ENCODE peak calls at places on chromosomes 3 and 15, in six cellular contexts. X is heart left ventricle; D is right atrium auricular region; R is transverse colon; J is CD8-positive, alpha-beta memory T cell; P is stomach. O is an unnamed sample.

GRCh38 chr3:5016218-5017161 is 37.3 kb downstream of the BHLHE40 start:
- DNase-seq in X (peak; percentile 50), D (peak; percentile 84), R (peak; percentile 78), J (peak; percentile 28), P (peak; percentile 59), O (no peak)

GRCh38 chr15:68053701-68053996 is 466 bp upstream of the PIAS1 start:
- DNase-seq in X (no peak), D (no peak), R (no peak), J (no peak), P (no peak), O (no peak)

GRCh38 chr3:127443581-127444375 is 146.8 kb downstream of the TPRA1 start:
- DNase-seq in X (no peak), D (no peak), R (no peak), J (no peak), P (peak; percentile 17), O (no peak)

GRCh38 chr15:75306188-75306587 is 23.6 kb downstream of the GOLGA6D start:
- DNase-seq in X (no peak), D (no peak), R (no peak), J (no peak), P (no peak), O (no peak)

GRCh38 chr3:71454513-71455423 is 128.8 kb downstream of the FOXP1 start:
- DNase-seq in X (no peak), D (no peak), R (no peak), J (no peak), P (no peak), O (no peak)

GRCh38 chr3:16249336-16249735 is 15.4 kb downstream of the DPH3 start:
- DNase-seq in X (no peak), D (no peak), R (no peak), J (no peak), P (no peak), O (no peak)

GRCh38 chr3:41598804-41599481 is 363.0 kb downstream of the ULK4 start:
- DNase-seq in X (no peak), D (no peak), R (no peak), J (no peak), P (no peak), O (no peak)

GRCh38 chr3:186024210-186024609 is 84.7 kb downstream of the ETV5 start:
- DNase-seq in X (peak; percentile 30), D (peak; percentile 63), R (no peak), J (no peak), P (no peak), O (no peak)

GRCh38 chr15:60370804-60371700 is 26.7 kb downstream of the ANXA2 start:
- DNase-seq in X (peak; percentile 80), D (peak; percentile 94), R (peak; percentile 73), J (no peak), P (peak; percentile 78), O (peak; percentile 91)

DNA sequence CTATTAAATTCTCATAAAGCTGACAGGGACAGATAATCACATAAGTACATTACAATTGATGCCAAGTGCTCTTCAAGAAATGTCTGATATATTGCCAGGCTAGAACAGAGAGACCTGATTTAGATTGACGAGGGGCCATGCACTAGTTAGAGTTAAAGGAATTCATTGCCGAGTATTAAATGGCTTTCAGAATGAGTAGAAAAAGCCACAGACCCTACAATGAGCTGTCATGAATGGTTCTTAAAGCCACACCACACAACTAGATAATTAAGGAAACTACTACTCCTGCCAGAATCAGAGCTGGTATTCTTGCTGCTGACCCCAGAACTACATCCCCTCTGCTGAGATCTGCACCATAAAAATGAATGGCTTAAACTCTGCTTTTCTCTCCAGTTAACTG is 250.1 kb upstream of the MME start:
- DNase-seq in X (no peak), D (no peak), R (no peak), J (no peak), P (no peak), O (no peak)
- H3K4me3 ChIP-seq in X (no peak overlapping the region), D (no peak overlapping the region), R (no peak overlapping the region), J (no peak overlapping the region), P (no peak overlapping the region), O (no peak overlapping the region)

GRCh38 chr3:52052831-52053306 is 3.5 kb downstream of the DUSP7 start:
- DNase-seq in X (peak; percentile 95), D (peak; percentile 94), R (peak; percentile 83), J (peak; percentile 59), P (peak; percentile 83), O (peak; percentile 66)
- H3K4me3 ChIP-seq in X (peak overlapping the region; percentile 94), D (no peak overlapping the region), R (peak overlapping the region; percentile 34), J (peak overlapping the region; percentile 66), P (peak overlapping the region; percentile 68), O (no peak overlapping the region)

GRCh38 chr3:187743195-187744141 is 1.8 kb downstream of the BCL6 start:
- DNase-seq in X (peak; percentile 76), D (no peak), R (peak; percentile 66), J (no peak), P (peak; percentile 63), O (peak; percentile 64)

GRCh38 chr3:187744169-187745151 is 808 bp downstream of the BCL6 start:
- DNase-seq in X (peak; percentile 70), D (no peak), R (peak; percentile 64), J (peak; percentile 47), P (peak; percentile 58), O (peak; percentile 60)

GRCh38 chr3:187741403-187742350 is 3.6 kb downstream of the BCL6 start:
- DNase-seq in X (peak; percentile 69), D (no peak), R (peak; percentile 80), J (peak; percentile 62), P (peak; percentile 72), O (peak; percentile 67)

GRCh38 chr3:187740446-187741399 is 4.5 kb downstream of the BCL6 start:
- DNase-seq in X (peak; percentile 74), D (no peak), R (peak; percentile 76), J (peak; percentile 60), P (peak; percentile 69), O (peak; percentile 61)

DNA sequence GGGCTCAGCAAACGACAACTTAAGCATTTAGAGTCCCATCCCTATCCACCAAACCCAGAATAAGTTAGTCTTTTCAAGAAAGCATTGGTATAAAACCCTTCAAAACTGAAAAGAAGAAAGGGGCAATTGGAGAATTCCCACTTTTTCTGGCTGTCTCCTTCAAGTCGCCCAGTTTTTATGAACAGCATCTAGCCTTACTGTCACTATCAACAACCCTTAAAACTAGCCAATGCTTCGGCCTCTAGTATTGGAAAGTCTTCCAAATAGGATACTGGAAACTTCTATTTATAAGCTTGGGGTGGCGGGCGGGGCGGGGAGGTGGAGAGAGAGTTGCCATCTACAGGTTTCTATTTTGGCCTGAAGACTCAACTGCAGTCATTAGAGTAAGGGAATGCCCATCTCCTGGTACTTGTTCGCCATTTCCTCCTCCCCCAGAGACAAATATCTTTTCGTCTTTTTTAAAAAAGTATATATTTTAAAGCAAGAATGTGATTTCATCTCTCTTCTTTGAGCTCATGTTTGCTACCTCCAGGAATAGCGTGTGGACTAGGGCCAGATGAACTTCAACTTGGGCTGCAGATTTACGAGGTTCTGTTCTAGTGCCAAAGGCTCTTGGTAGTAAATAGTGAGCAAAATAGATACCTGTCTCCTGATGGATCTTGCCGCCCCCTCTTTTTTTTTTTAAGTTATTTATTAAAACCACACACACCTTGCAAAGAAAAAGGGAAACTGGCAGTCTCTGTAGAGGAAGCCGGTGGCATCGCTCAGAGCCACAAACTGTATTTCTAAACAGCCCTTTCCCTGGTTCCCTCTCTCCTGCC is 2.7 kb downstream of the BCL6 start:
- DNase-seq in X (peak; percentile 59), D (no peak), R (peak; percentile 39), J (no peak), P (peak; percentile 55), O (peak; percentile 82)
- H3K4me3 ChIP-seq in X (peak overlapping the region; percentile 79), D (peak overlapping the region; percentile 80), R (peak overlapping the region; percentile 71), J (peak overlapping the region; percentile 98), P (peak overlapping the region; percentile 57), O (peak overlapping the region; percentile 83)

GRCh38 chr3:156680243-156680930 is 6.0 kb downstream of the TIPARP start:
- DNase-seq in X (no peak), D (no peak), R (no peak), J (no peak), P (no peak), O (no peak)

GRCh38 chr3:156682963-156683362 is 8.6 kb downstream of the TIPARP start:
- DNase-seq in X (no peak), D (no peak), R (no peak), J (no peak), P (no peak), O (no peak)

GRCh38 chr3:156678216-156678615 is 3.8 kb downstream of the TIPARP start:
- DNase-seq in X (no peak), D (no peak), R (no peak), J (no peak), P (no peak), O (no peak)

GRCh38 chr3:156682491-156682890 is 8.1 kb downstream of the TIPARP start:
- DNase-seq in X (no peak), D (no peak), R (no peak), J (no peak), P (no peak), O (no peak)

DNA sequence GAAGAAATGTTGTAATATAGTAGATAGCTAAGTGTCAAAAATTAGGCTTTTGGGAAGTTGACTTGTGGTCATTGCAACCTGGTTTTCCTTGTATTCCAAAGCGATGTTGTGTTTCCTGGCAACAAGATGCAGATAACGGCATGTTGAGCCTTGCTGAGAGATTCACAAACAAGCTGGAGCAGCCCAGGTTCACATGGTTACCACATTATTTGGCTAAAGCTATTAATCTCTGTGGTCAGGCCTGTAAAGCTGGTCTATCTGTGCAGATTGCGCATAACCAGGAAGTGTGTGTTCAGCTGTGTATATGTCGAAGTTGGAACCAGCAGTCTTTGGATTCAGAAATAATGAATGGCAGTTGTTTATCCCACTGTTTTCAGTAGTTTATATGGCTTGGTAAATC is 6.6 kb downstream of the TIPARP start:
- DNase-seq in X (peak; percentile 45), D (peak; percentile 68), R (peak; percentile 28), J (no peak), P (peak; percentile 50), O (peak; percentile 91)
- H3K4me3 ChIP-seq in X (peak overlapping the region; percentile 10), D (no peak overlapping the region), R (peak overlapping the region; percentile 4), J (no peak overlapping the region), P (peak overlapping the region; percentile 17), O (no peak overlapping the region)

GRCh38 chr3:29759443-29760033 is 478.7 kb downstream of the RBMS3 start:
- DNase-seq in X (peak; percentile 11), D (peak; percentile 67), R (no peak), J (no peak), P (no peak), O (peak; percentile 27)
- H3K4me3 ChIP-seq in X (peak overlapping the region; percentile 1), D (no peak overlapping the region), R (no peak overlapping the region), J (no peak overlapping the region), P (no peak overlapping the region), O (no peak overlapping the region)

O was measured in prostate gland.